ENCODE peak calls at places on chromosomes 5 and 9, in nine cellular contexts. N, Z, V, K, M, L, E, J and X are unnamed samples.

GRCh38 chr9:136438909-136439549 is 616 bp downstream of the INPP5E start:
- DNase-seq in M (peak), L (no peak), E (peak), K (peak), Z (peak), J (peak), N (no peak), V (no peak), X (no peak)

GRCh38 chr5:39639618-39640078 is 214.9 kb upstream of the DAB2 start:
- DNase-seq in L (no peak), Z (no peak), J (no peak), M (no peak), K (peak), E (no peak), V (no peak), N (no peak), X (no peak)

GRCh38 chr5:58458851-58459275 is 1.0 kb downstream of the PLK2 start:
- DNase-seq in Z (no peak), V (no peak), N (no peak), K (no peak), M (peak), L (no peak), E (no peak), J (no peak), X (no peak)

GRCh38 chr5:137126829-137127228 is 372.3 kb downstream of the SPOCK1 start:
- DNase-seq in M (no peak), E (no peak), Z (no peak), N (no peak), L (no peak), V (no peak), K (no peak), J (no peak), X (no peak)

GRCh38 chr5:98902733-98903132 is 26.1 kb downstream of the CHD1 start:
- DNase-seq in K (peak), M (peak), V (no peak), N (no peak), Z (no peak), E (no peak), J (no peak), L (peak), X (no peak)

GRCh38 chr9:115333671-115334070 is 215.7 kb upstream of the TNC start:
- DNase-seq in N (no peak), L (no peak), Z (no peak), M (no peak), J (no peak), K (no peak), V (no peak), E (no peak), X (no peak)

GRCh38 chr9:99749641-99750040 is 72.0 kb upstream of the NR4A3 start:
- DNase-seq in V (no peak), Z (no peak), L (no peak), K (no peak), E (no peak), M (no peak), J (no peak), N (no peak), X (no peak)

GRCh38 chr9:119963798-119964372 is 594.6 kb upstream of the BRINP1 start:
- DNase-seq in V (peak), L (peak), M (peak), J (no peak), K (peak), E (peak), Z (no peak), N (peak), X (peak)

GRCh38 chr9:133708770-133709611 is 29.2 kb downstream of the SARDH start:
- DNase-seq in M (no peak), E (peak), L (no peak), K (no peak), Z (peak), N (no peak), V (no peak), J (peak), X (no peak)

GRCh38 chr9:84297162-84297821 is 43.3 kb downstream of the SLC28A3 start:
- DNase-seq in L (no peak), J (no peak), Z (no peak), K (peak), M (peak), V (no peak), N (no peak), E (no peak), X (no peak)

GRCh38 chr9:136996361-136997281 is at the start of gene CLIC3:
- DNase-seq in J (peak), K (no peak), V (peak), L (no peak), Z (peak), E (peak), M (no peak), N (no peak), X (no peak)

GRCh38 chr5:171157233-171157632 is 151.8 kb upstream of the TLX3 start:
- DNase-seq in Z (no peak), V (no peak), M (no peak), K (peak), N (no peak), E (no peak), L (no peak), J (no peak), X (no peak)

GRCh38 chr9:392103-392502 is 177.4 kb downstream of the DOCK8 start:
- DNase-seq in N (no peak), L (no peak), J (no peak), M (no peak), E (no peak), V (no peak), K (no peak), Z (no peak), X (no peak)

GRCh38 chr9:94065535-94065961 is 18.7 kb upstream of the PTPDC1 start:
- DNase-seq in E (peak), V (peak), J (peak), M (peak), L (peak), Z (peak), K (peak), N (peak), X (peak)

GRCh38 chr5:107671742-107672211 is 1.0 kb upstream of the EFNA5 start:
- DNase-seq in N (peak), E (peak), M (peak), J (no peak), L (no peak), V (no peak), K (peak), Z (peak), X (peak)

GRCh38 chr9:105694320-105694847 is at the start of gene TMEM38B:
- DNase-seq in J (peak), N (no peak), V (peak), Z (peak), M (peak), E (peak), K (peak), L (peak), X (no peak)

GRCh38 chr5:140222416-140222815 is 47.4 kb downstream of the CYSTM1 start:
- DNase-seq in N (no peak), J (no peak), L (no peak), Z (no peak), M (no peak), K (no peak), V (no peak), E (no peak), X (no peak)

GRCh38 chr9:444528-444927 is 229.9 kb downstream of the DOCK8 start:
- DNase-seq in E (peak), Z (no peak), N (no peak), V (no peak), M (no peak), K (no peak), J (no peak), L (peak), X (no peak)

GRCh38 chr9:27470291-27470805 is 53.7 kb upstream of the IFNK start:
- DNase-seq in M (no peak), V (no peak), E (peak), L (no peak), N (no peak), K (no peak), Z (no peak), J (no peak), X (no peak)

GRCh38 chr9:126053913-126054312 is 272.7 kb upstream of the MVB12B start:
- DNase-seq in K (no peak), N (no peak), J (no peak), M (no peak), L (no peak), V (no peak), E (no peak), Z (no peak), X (no peak)

GRCh38 chr9:1443450-1443849 is 393.3 kb downstream of the DMRT2 start:
- DNase-seq in M (no peak), V (no peak), Z (no peak), N (no peak), E (no peak), K (no peak), J (no peak), L (no peak), X (no peak)

GRCh38 chr5:140239939-140240700 is 62.8 kb downstream of the PFDN1 start:
- DNase-seq in E (peak), N (peak), M (peak), V (peak), L (no peak), J (peak), Z (peak), K (peak), X (no peak)

GRCh38 chr5:98275980-98276379 is 497.5 kb upstream of the RGMB start:
- DNase-seq in J (no peak), N (no peak), M (no peak), Z (no peak), L (no peak), K (no peak), V (no peak), E (no peak), X (no peak)

GRCh38 chr9:35203531-35203930 is 41.7 kb downstream of the UNC13B start:
- DNase-seq in Z (no peak), V (no peak), N (no peak), E (no peak), M (no peak), L (no peak), J (no peak), K (peak), X (no peak)

GRCh38 chr9:259405-260404 is 45.0 kb downstream of the DOCK8 start:
- DNase-seq in E (peak), M (no peak), L (no peak), N (no peak), V (no peak), Z (no peak), J (no peak), K (no peak), X (no peak)

GRCh38 chr5:78912085-78912771 is 72.9 kb downstream of the ARSB start:
- DNase-seq in L (no peak), K (peak), E (no peak), Z (no peak), M (no peak), J (no peak), N (no peak), V (no peak), X (no peak)

GRCh38 chr5:8138884-8139283 is 269.9 kb downstream of the MTRR start:
- DNase-seq in J (no peak), V (no peak), M (no peak), Z (no peak), K (no peak), N (no peak), E (no peak), L (no peak), X (no peak)
- H3K4me3 ChIP-seq in J (no peak), V (no peak), M (no peak), Z (no peak), K (no peak), N (no peak), E (no peak), L (no peak), X (no peak)

GRCh38 chr9:82549174-82549821 is 513.6 kb downstream of the RASEF start:
- DNase-seq in K (no peak), E (peak), J (no peak), Z (no peak), V (no peak), M (no peak), N (no peak), L (no peak), X (no peak)

GRCh38 chr9:82540175-82540574 is 522.8 kb downstream of the RASEF start:
- DNase-seq in V (no peak), M (no peak), J (no peak), L (no peak), Z (no peak), K (no peak), N (no peak), E (no peak), X (no peak)

GRCh38 chr9:82543726-82544125 is 519.2 kb downstream of the RASEF start:
- DNase-seq in J (no peak), V (no peak), N (no peak), Z (no peak), M (no peak), K (no peak), E (no peak), L (no peak), X (no peak)

GRCh38 chr9:82548030-82548429 is 514.9 kb downstream of the RASEF start:
- DNase-seq in L (no peak), K (no peak), J (no peak), Z (no peak), E (no peak), M (no peak), V (no peak), N (no peak), X (no peak)

DNA sequence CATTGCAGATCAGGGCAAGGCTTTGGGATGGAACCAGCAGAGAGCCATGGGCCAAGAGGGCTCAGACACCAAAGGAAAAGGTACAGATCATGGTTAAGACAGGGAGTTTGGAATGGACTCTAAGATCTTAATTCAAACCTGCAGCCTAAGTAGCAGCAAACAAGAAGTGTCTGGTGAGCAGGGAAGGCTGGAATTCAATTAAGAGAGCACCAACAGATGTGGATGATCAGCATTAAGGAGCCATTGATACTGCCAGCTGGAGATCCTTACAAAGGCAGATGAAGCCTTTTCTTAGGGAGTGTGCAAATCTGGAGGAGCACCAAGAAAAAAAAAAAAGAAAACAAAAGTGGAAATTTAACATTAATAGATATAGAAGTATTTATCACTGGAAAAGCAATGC is 516.8 kb downstream of the RASEF start:
- DNase-seq in N (no peak), E (no peak), Z (no peak), L (no peak), M (no peak), V (no peak), J (no peak), K (no peak), X (no peak)
- H3K4me3 ChIP-seq in N (no peak), E (no peak), Z (no peak), L (no peak), M (no peak), V (no peak), J (no peak), K (no peak), X (no peak)

GRCh38 chr9:14275331-14275730 is 38.6 kb downstream of the NFIB start:
- DNase-seq in J (no peak), Z (no peak), M (no peak), K (no peak), E (no peak), V (no peak), L (no peak), N (no peak), X (no peak)

GRCh38 chr9:14269911-14270310 is 44.0 kb downstream of the NFIB start:
- DNase-seq in K (no peak), E (no peak), L (no peak), M (no peak), J (no peak), Z (no peak), N (no peak), V (no peak), X (no peak)

GRCh38 chr9:14270358-14271077 is 43.4 kb downstream of the NFIB start:
- DNase-seq in Z (no peak), K (peak), L (no peak), J (no peak), N (no peak), V (no peak), E (no peak), M (peak), X (no peak)

GRCh38 chr9:14271078-14271673 is 42.8 kb downstream of the NFIB start:
- DNase-seq in V (peak), M (peak), E (no peak), L (no peak), Z (no peak), J (no peak), K (peak), N (no peak), X (no peak)

GRCh38 chr9:14272924-14273528 is 40.9 kb downstream of the NFIB start:
- DNase-seq in N (no peak), K (no peak), J (no peak), M (no peak), L (no peak), E (no peak), V (no peak), Z (no peak), X (no peak)
- H3K4me3 ChIP-seq in N (peak), K (no peak), J (no peak), M (peak), L (no peak), E (no peak), V (no peak), Z (no peak), X (peak)

GRCh38 chr9:128657344-128657704 is 677 bp upstream of the DYNC2I2 start:
- DNase-seq in L (no peak), N (no peak), E (no peak), J (no peak), K (no peak), Z (no peak), M (no peak), V (no peak), X (no peak)
- H3K4me3 ChIP-seq in L (no peak), N (peak), E (peak), J (peak), K (no peak), Z (peak), M (peak), V (no peak), X (peak)

GRCh38 chr5:14143509-14143842 is 334 bp downstream of the TRIO start:
- DNase-seq in L (no peak), M (no peak), K (no peak), V (no peak), Z (no peak), N (no peak), E (no peak), J (no peak), X (no peak)
- H3K4me3 ChIP-seq in L (peak), M (peak), K (peak), V (peak), Z (peak), N (peak), E (peak), J (no peak), X (peak)

GRCh38 chr5:88690619-88691560 is 192.1 kb downstream of the MEF2C start:
- DNase-seq in E (peak), L (no peak), J (peak), Z (peak), N (no peak), V (peak), K (peak), M (peak), X (no peak)

GRCh38 chr5:88692979-88693932 is 189.7 kb downstream of the MEF2C start:
- DNase-seq in L (no peak), E (peak), Z (no peak), J (no peak), N (no peak), K (no peak), M (no peak), V (no peak), X (no peak)

GRCh38 chr5:88689662-88690351 is 193.2 kb downstream of the MEF2C start:
- DNase-seq in Z (no peak), N (no peak), V (no peak), K (no peak), E (peak), M (no peak), L (no peak), J (no peak), X (no peak)

GRCh38 chr5:88694087-88694703 is 188.8 kb downstream of the MEF2C start:
- DNase-seq in Z (no peak), M (no peak), K (no peak), V (no peak), J (no peak), N (no peak), L (no peak), E (no peak), X (no peak)

DNA sequence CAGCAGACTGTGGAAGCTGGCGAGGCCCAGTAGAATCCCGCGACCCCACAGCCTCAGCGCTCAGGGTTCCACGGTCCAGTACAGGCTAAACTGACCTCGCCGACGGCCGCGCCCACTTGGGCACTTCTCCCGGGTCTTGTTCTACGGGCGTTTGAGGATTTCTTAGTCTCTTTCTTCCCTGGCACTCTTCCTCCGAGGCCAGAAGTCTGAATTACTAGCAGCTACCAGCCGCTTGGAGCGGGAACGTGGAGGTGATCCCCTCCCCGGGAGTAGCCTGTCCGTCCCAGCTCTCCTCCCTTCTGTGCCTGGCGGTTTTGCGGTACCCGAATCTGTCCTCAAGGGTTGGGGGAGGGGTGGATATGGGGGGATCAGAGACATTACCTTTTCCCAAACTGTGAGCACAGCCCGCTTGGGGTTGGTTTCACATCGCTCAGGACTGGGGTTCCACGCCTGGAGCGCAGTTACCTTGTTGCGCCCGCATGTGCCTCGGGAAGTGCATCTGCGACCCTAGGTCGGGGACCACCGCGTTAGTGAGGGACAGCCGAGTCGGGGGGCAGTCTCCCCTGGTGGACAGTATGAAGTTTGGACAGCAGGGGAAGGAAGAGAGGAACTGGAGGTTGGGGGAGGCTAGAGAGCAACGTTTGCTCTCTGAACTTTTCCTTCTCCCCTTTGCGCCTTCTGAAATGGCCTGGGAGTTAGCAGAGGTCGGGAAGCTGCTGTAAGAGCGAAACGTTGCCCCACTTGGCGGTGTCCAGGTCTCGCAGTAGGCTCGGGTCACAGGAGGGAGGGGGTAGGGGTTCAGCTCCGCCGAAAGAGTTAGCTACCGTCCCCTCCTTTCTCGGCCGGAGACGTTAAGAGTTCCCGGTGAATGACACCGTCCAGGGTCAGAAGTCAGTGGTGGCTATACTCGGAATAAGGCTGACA is 190.8 kb downstream of the MEF2C start:
- DNase-seq in E (peak), N (no peak), L (no peak), K (no peak), M (peak), Z (no peak), V (no peak), J (no peak), X (no peak)
- H3K4me3 ChIP-seq in E (peak), N (no peak), L (peak), K (no peak), M (peak), Z (no peak), V (peak), J (no peak), X (no peak)

DNA sequence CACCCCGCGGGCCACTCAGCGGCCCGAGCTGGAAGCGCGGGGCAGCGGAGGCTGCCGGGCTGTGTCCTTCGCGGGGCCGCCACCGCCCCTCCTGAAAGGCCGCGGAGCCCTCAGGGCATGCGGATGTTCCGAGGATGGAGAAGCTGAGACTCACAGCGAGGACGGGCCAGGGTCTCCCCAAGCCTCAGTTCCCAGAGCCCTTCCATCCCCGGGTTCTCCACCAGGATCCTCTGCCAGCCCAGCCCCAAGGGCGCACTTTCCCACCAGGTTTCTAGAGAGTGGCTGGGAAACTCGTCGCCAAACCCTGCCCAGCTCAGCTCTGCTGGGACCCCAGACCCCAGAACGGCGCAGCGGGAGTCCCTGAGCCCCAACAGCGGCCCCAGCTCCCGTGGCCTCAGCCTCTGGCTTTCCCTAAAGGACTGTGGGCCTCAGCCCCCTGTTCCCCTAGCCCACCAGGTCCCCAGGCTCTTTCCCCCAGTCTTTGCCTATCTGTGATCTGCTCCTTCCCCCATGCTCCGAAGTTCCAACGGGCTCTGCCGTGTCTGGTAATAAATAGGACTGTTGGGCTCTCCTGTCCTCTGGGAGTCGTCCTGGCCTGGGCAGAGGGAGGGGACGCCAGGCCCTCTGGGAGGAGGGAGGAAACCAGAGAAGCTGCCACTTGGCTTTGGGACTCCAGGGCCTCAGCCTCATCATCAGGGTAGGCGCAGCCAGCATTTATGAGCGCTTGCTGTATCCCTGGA is 27.9 kb downstream of the ADGRD2 start:
- DNase-seq in E (peak), M (peak), J (no peak), V (no peak), K (no peak), N (no peak), Z (no peak), L (no peak), X (no peak)
- H3K4me3 ChIP-seq in E (no peak), M (no peak), J (no peak), V (peak), K (no peak), N (no peak), Z (no peak), L (no peak), X (no peak)

GRCh38 chr5:43396762-43397304 is 15.4 kb downstream of the CCL28 start:
- DNase-seq in E (no peak), L (no peak), M (no peak), Z (no peak), K (peak), J (peak), V (peak), N (no peak), X (no peak)
- H3K4me3 ChIP-seq in E (no peak), L (peak), M (peak), Z (no peak), K (peak), J (peak), V (peak), N (peak), X (peak)